ENCODE peak calls at places on chromosomes 5 and 9, in ten cellular contexts. D is brain microvascular endothelial cell; A is HEK293T; I is SW480; H is astrocyte of the spinal cord; X is HCEC 1CT; W is ELR; B is upper lobe of right lung; Q is CD4-positive, alpha-beta T cell; M is stimulated activated CD4-positive, alpha-beta T cell treated with anti-CD3 and anti-CD28 coated beads, Interleukin-4, amount 100 ng/mL, for 4 hours. G is an unnamed sample.

GRCh38 chr5:43547532-43547931 is 9.3 kb downstream of the PAIP1 start:
- DNase-seq in D (no peak), A (no peak), I (no peak), H (no peak), X (no peak), W (no peak), B (no peak), Q (no peak), M (no peak), G (no peak)

GRCh38 chr5:177968661-177969211 is 27.3 kb downstream of the PROP1 start:
- DNase-seq in D (no peak), A (no peak), I (no peak), H (no peak), X (no peak), W (no peak), B (no peak), Q (no peak), M (no peak), G (no peak)

GRCh38 chr9:135294826-135295225 is 184.8 kb upstream of the PPP1R26 start:
- DNase-seq in D (no peak), A (no peak), I (no peak), H (no peak), X (no peak), W (no peak), B (no peak), Q (no peak), M (no peak), G (no peak)

GRCh38 chr5:149951138-149951749 is 6.7 kb upstream of the PDE6A start:
- DNase-seq in D (no peak), A (no peak), I (no peak), H (no peak), X (no peak), W (no peak), B (no peak), Q (no peak), M (no peak), G (no peak)

GRCh38 chr9:101737705-101738565 is 512 bp downstream of the GRIN3A start:
- DNase-seq in D (no peak), A (peak; percentile 21), I (no peak), H (no peak), X (no peak), W (peak; percentile 12), B (peak; percentile 61), Q (no peak), M (no peak), G (no peak)

GRCh38 chr9:107243757-107244156 is 39.3 kb upstream of the RAD23B start:
- DNase-seq in D (peak; percentile 59), A (no peak), I (peak; percentile 96), H (peak; percentile 68), X (peak; percentile 62), W (peak; percentile 86), B (no peak), Q (no peak), M (peak; percentile 5), G (peak; percentile 65)

GRCh38 chr9:2727966-2728613 is 10.8 kb downstream of the KCNV2 start:
- DNase-seq in D (peak; percentile 68), A (peak; percentile 35), I (peak; percentile 41), H (peak; percentile 63), X (peak; percentile 81), W (peak; percentile 72), B (no peak), Q (no peak), M (no peak), G (peak; percentile 88)

GRCh38 chr9:128735373-128735772 is 11.4 kb upstream of the ZDHHC12 start:
- DNase-seq in D (no peak), A (no peak), I (no peak), H (no peak), X (no peak), W (no peak), B (no peak), Q (no peak), M (no peak), G (no peak)

GRCh38 chr5:88948746-88949600 is 66.0 kb upstream of the MEF2C start:
- DNase-seq in D (no peak), A (no peak), I (no peak), H (no peak), X (no peak), W (no peak), B (no peak), Q (no peak), M (no peak), G (no peak)

GRCh38 chr9:130770679-130771442 is 64.2 kb upstream of the ABL1 start:
- DNase-seq in D (peak; percentile 68), A (peak; percentile 58), I (peak; percentile 76), H (peak; percentile 81), X (peak; percentile 59), W (peak; percentile 80), B (no peak), Q (no peak), M (no peak), G (peak; percentile 87)

G was measured in choroid plexus epithelial cell.